ENCODE peak calls at places on chromosome 9, in nine cellular contexts. One of them, this sample, is unnamed.

GRCh38 chr9:106639873-106640568 is 222.9 kb upstream of the ZNF462 start:
- DNase-seq in activated CD4-positive, alpha-beta T cell treated with anti-CD3 and anti-CD28 coated beads, Interleukin-2, amount 10 ng/mL, durations not matched to agents 7 days and 5 days: no peak
- DNase-seq in LHCN-M2: no peak
- DNase-seq in colonic mucosa: no peak
- DNase-seq in NCI-H460: no peak
- DNase-seq in HS-27A: no peak
- DNase-seq in KG1: no peak
- DNase-seq in nucleus accumbens: no peak
- DNase-seq in posterior cingulate gyrus: no peak
- DNase-seq in this sample: no peak

GRCh38 chr9:13267743-13268142 is 11.7 kb downstream of the MPDZ start:
- DNase-seq in posterior cingulate gyrus: no peak
- DNase-seq in nucleus accumbens: peak
- DNase-seq in KG1: no peak
- DNase-seq in LHCN-M2: peak
- DNase-seq in colonic mucosa: no peak
- DNase-seq in HS-27A: peak
- DNase-seq in NCI-H460: peak
- DNase-seq in activated CD4-positive, alpha-beta T cell treated with anti-CD3 and anti-CD28 coated beads, Interleukin-2, amount 10 ng/mL, durations not matched to agents 7 days and 5 days: no peak
- DNase-seq in this sample: no peak

GRCh38 chr9:13804532-13804931 is 509.4 kb downstream of the NFIB start:
- DNase-seq in nucleus accumbens: no peak
- DNase-seq in posterior cingulate gyrus: no peak
- DNase-seq in NCI-H460: no peak
- DNase-seq in HS-27A: no peak
- DNase-seq in activated CD4-positive, alpha-beta T cell treated with anti-CD3 and anti-CD28 coated beads, Interleukin-2, amount 10 ng/mL, durations not matched to agents 7 days and 5 days: no peak
- DNase-seq in KG1: no peak
- DNase-seq in LHCN-M2: peak
- DNase-seq in colonic mucosa: no peak
- DNase-seq in this sample: no peak

GRCh38 chr9:118034701-118035100 is 330.5 kb downstream of the TLR4 start:
- DNase-seq in HS-27A: no peak
- DNase-seq in nucleus accumbens: no peak
- DNase-seq in activated CD4-positive, alpha-beta T cell treated with anti-CD3 and anti-CD28 coated beads, Interleukin-2, amount 10 ng/mL, durations not matched to agents 7 days and 5 days: no peak
- DNase-seq in NCI-H460: no peak
- DNase-seq in posterior cingulate gyrus: no peak
- DNase-seq in KG1: no peak
- DNase-seq in LHCN-M2: peak
- DNase-seq in colonic mucosa: no peak
- DNase-seq in this sample: no peak

GRCh38 chr9:12846035-12846434 is 71.2 kb downstream of the LURAP1L start:
- DNase-seq in NCI-H460: no peak
- DNase-seq in posterior cingulate gyrus: no peak
- DNase-seq in HS-27A: no peak
- DNase-seq in LHCN-M2: no peak
- DNase-seq in nucleus accumbens: no peak
- DNase-seq in colonic mucosa: no peak
- DNase-seq in activated CD4-positive, alpha-beta T cell treated with anti-CD3 and anti-CD28 coated beads, Interleukin-2, amount 10 ng/mL, durations not matched to agents 7 days and 5 days: no peak
- DNase-seq in KG1: no peak
- DNase-seq in this sample: no peak

GRCh38 chr9:135247174-135247930 is 159.9 kb downstream of the OLFM1 start:
- DNase-seq in LHCN-M2: no peak
- DNase-seq in KG1: no peak
- DNase-seq in posterior cingulate gyrus: no peak
- DNase-seq in nucleus accumbens: no peak
- DNase-seq in colonic mucosa: no peak
- DNase-seq in HS-27A: no peak
- DNase-seq in NCI-H460: no peak
- DNase-seq in activated CD4-positive, alpha-beta T cell treated with anti-CD3 and anti-CD28 coated beads, Interleukin-2, amount 10 ng/mL, durations not matched to agents 7 days and 5 days: no peak
- DNase-seq in this sample: no peak

GRCh38 chr9:82651474-82651873 is 411.5 kb downstream of the RASEF start:
- DNase-seq in posterior cingulate gyrus: no peak
- DNase-seq in LHCN-M2: no peak
- DNase-seq in NCI-H460: no peak
- DNase-seq in HS-27A: no peak
- DNase-seq in activated CD4-positive, alpha-beta T cell treated with anti-CD3 and anti-CD28 coated beads, Interleukin-2, amount 10 ng/mL, durations not matched to agents 7 days and 5 days: no peak
- DNase-seq in nucleus accumbens: no peak
- DNase-seq in KG1: no peak
- DNase-seq in colonic mucosa: no peak
- DNase-seq in this sample: no peak

GRCh38 chr9:72193478-72193881 is 44.2 kb downstream of the GDA start:
- DNase-seq in colonic mucosa: no peak
- DNase-seq in HS-27A: no peak
- DNase-seq in activated CD4-positive, alpha-beta T cell treated with anti-CD3 and anti-CD28 coated beads, Interleukin-2, amount 10 ng/mL, durations not matched to agents 7 days and 5 days: no peak
- DNase-seq in NCI-H460: no peak
- DNase-seq in nucleus accumbens: no peak
- DNase-seq in LHCN-M2: no peak
- DNase-seq in KG1: no peak
- DNase-seq in posterior cingulate gyrus: no peak
- DNase-seq in this sample: no peak

GRCh38 chr9:84121991-84122523 is 141.5 kb downstream of the RMI1 start:
- DNase-seq in KG1: no peak
- DNase-seq in LHCN-M2: peak
- DNase-seq in nucleus accumbens: no peak
- DNase-seq in HS-27A: no peak
- DNase-seq in activated CD4-positive, alpha-beta T cell treated with anti-CD3 and anti-CD28 coated beads, Interleukin-2, amount 10 ng/mL, durations not matched to agents 7 days and 5 days: no peak
- DNase-seq in posterior cingulate gyrus: no peak
- DNase-seq in NCI-H460: no peak
- DNase-seq in colonic mucosa: no peak
- DNase-seq in this sample: no peak

GRCh38 chr9:100674419-100675122 is 96.7 kb downstream of the CAVIN4 start:
- DNase-seq in colonic mucosa: no peak
- DNase-seq in KG1: no peak
- DNase-seq in activated CD4-positive, alpha-beta T cell treated with anti-CD3 and anti-CD28 coated beads, Interleukin-2, amount 10 ng/mL, durations not matched to agents 7 days and 5 days: no peak
- DNase-seq in posterior cingulate gyrus: peak
- DNase-seq in nucleus accumbens: no peak
- DNase-seq in HS-27A: no peak
- DNase-seq in NCI-H460: no peak
- DNase-seq in LHCN-M2: peak
- DNase-seq in this sample: no peak

GRCh38 chr9:93470391-93470790 is 17.0 kb upstream of the FAM120AOS start:
- DNase-seq in colonic mucosa: no peak
- DNase-seq in KG1: no peak
- DNase-seq in nucleus accumbens: no peak
- DNase-seq in HS-27A: no peak
- DNase-seq in NCI-H460: no peak
- DNase-seq in posterior cingulate gyrus: no peak
- DNase-seq in activated CD4-positive, alpha-beta T cell treated with anti-CD3 and anti-CD28 coated beads, Interleukin-2, amount 10 ng/mL, durations not matched to agents 7 days and 5 days: no peak
- DNase-seq in LHCN-M2: no peak
- DNase-seq in this sample: no peak

GRCh38 chr9:117178596-117179111 is 236.2 kb downstream of the ASTN2 start:
- DNase-seq in LHCN-M2: no peak
- DNase-seq in activated CD4-positive, alpha-beta T cell treated with anti-CD3 and anti-CD28 coated beads, Interleukin-2, amount 10 ng/mL, durations not matched to agents 7 days and 5 days: no peak
- DNase-seq in posterior cingulate gyrus: peak
- DNase-seq in NCI-H460: no peak
- DNase-seq in colonic mucosa: no peak
- DNase-seq in KG1: no peak
- DNase-seq in HS-27A: no peak
- DNase-seq in nucleus accumbens: peak
- DNase-seq in this sample: no peak

GRCh38 chr9:133247632-133248031 is 27.4 kb downstream of the ABO start:
- DNase-seq in HS-27A: no peak
- DNase-seq in KG1: no peak
- DNase-seq in nucleus accumbens: no peak
- DNase-seq in posterior cingulate gyrus: no peak
- DNase-seq in activated CD4-positive, alpha-beta T cell treated with anti-CD3 and anti-CD28 coated beads, Interleukin-2, amount 10 ng/mL, durations not matched to agents 7 days and 5 days: no peak
- DNase-seq in colonic mucosa: no peak
- DNase-seq in LHCN-M2: no peak
- DNase-seq in NCI-H460: no peak
- DNase-seq in this sample: no peak

GRCh38 chr9:130263601-130264413 is 1.8 kb upstream of the HMCN2 start:
- DNase-seq in colonic mucosa: no peak
- DNase-seq in NCI-H460: no peak
- DNase-seq in HS-27A: no peak
- DNase-seq in activated CD4-positive, alpha-beta T cell treated with anti-CD3 and anti-CD28 coated beads, Interleukin-2, amount 10 ng/mL, durations not matched to agents 7 days and 5 days: no peak
- DNase-seq in LHCN-M2: peak
- DNase-seq in KG1: no peak
- DNase-seq in posterior cingulate gyrus: no peak
- DNase-seq in nucleus accumbens: no peak
- DNase-seq in this sample: no peak

GRCh38 chr9:136764301-136764891 is at the start of gene LCN15:
- DNase-seq in HS-27A: no peak
- DNase-seq in activated CD4-positive, alpha-beta T cell treated with anti-CD3 and anti-CD28 coated beads, Interleukin-2, amount 10 ng/mL, durations not matched to agents 7 days and 5 days: no peak
- DNase-seq in posterior cingulate gyrus: no peak
- DNase-seq in NCI-H460: no peak
- DNase-seq in colonic mucosa: no peak
- DNase-seq in KG1: no peak
- DNase-seq in LHCN-M2: no peak
- DNase-seq in nucleus accumbens: no peak
- DNase-seq in this sample: no peak

GRCh38 chr9:129751841-129752801 is 721 bp downstream of the PTGES start:
- DNase-seq in NCI-H460: no peak
- DNase-seq in HS-27A: no peak
- DNase-seq in activated CD4-positive, alpha-beta T cell treated with anti-CD3 and anti-CD28 coated beads, Interleukin-2, amount 10 ng/mL, durations not matched to agents 7 days and 5 days: no peak
- DNase-seq in posterior cingulate gyrus: peak
- DNase-seq in colonic mucosa: peak
- DNase-seq in nucleus accumbens: no peak
- DNase-seq in LHCN-M2: no peak
- DNase-seq in KG1: no peak
- DNase-seq in this sample: no peak

GRCh38 chr9:29006603-29007002 is 1433.3 kb upstream of the C9orf72 start:
- DNase-seq in NCI-H460: no peak
- DNase-seq in KG1: no peak
- DNase-seq in HS-27A: no peak
- DNase-seq in colonic mucosa: no peak
- DNase-seq in nucleus accumbens: no peak
- DNase-seq in activated CD4-positive, alpha-beta T cell treated with anti-CD3 and anti-CD28 coated beads, Interleukin-2, amount 10 ng/mL, durations not matched to agents 7 days and 5 days: no peak
- DNase-seq in posterior cingulate gyrus: no peak
- DNase-seq in LHCN-M2: peak
- DNase-seq in this sample: no peak

GRCh38 chr9:96448546-96449170 is 1.3 kb upstream of the HABP4 start:
- DNase-seq in posterior cingulate gyrus: no peak
- DNase-seq in nucleus accumbens: no peak
- DNase-seq in NCI-H460: no peak
- DNase-seq in activated CD4-positive, alpha-beta T cell treated with anti-CD3 and anti-CD28 coated beads, Interleukin-2, amount 10 ng/mL, durations not matched to agents 7 days and 5 days: no peak
- DNase-seq in HS-27A: no peak
- DNase-seq in colonic mucosa: no peak
- DNase-seq in LHCN-M2: no peak
- DNase-seq in KG1: no peak
- DNase-seq in this sample: no peak

GRCh38 chr9:2837915-2838314 is 6.0 kb downstream of the PUM3 start:
- DNase-seq in posterior cingulate gyrus: no peak
- DNase-seq in HS-27A: no peak
- DNase-seq in activated CD4-positive, alpha-beta T cell treated with anti-CD3 and anti-CD28 coated beads, Interleukin-2, amount 10 ng/mL, durations not matched to agents 7 days and 5 days: no peak
- DNase-seq in nucleus accumbens: no peak
- DNase-seq in KG1: no peak
- DNase-seq in colonic mucosa: no peak
- DNase-seq in NCI-H460: no peak
- DNase-seq in LHCN-M2: peak
- DNase-seq in this sample: no peak

GRCh38 chr9:136220017-136220729 is 15.2 kb upstream of the LHX3 start:
- DNase-seq in colonic mucosa: no peak
- DNase-seq in HS-27A: no peak
- DNase-seq in nucleus accumbens: no peak
- DNase-seq in NCI-H460: peak
- DNase-seq in posterior cingulate gyrus: no peak
- DNase-seq in activated CD4-positive, alpha-beta T cell treated with anti-CD3 and anti-CD28 coated beads, Interleukin-2, amount 10 ng/mL, durations not matched to agents 7 days and 5 days: peak
- DNase-seq in KG1: no peak
- DNase-seq in LHCN-M2: peak
- DNase-seq in this sample: no peak

GRCh38 chr9:69452110-69452780 is 127.2 kb downstream of the ENTREP1 start:
- DNase-seq in nucleus accumbens: no peak
- DNase-seq in posterior cingulate gyrus: no peak
- DNase-seq in activated CD4-positive, alpha-beta T cell treated with anti-CD3 and anti-CD28 coated beads, Interleukin-2, amount 10 ng/mL, durations not matched to agents 7 days and 5 days: no peak
- DNase-seq in NCI-H460: no peak
- DNase-seq in HS-27A: no peak
- DNase-seq in LHCN-M2: no peak
- DNase-seq in colonic mucosa: no peak
- DNase-seq in KG1: no peak
- DNase-seq in this sample: no peak

GRCh38 chr9:94639996-94640376 is 668 bp upstream of the FBP1 start:
- DNase-seq in colonic mucosa: peak
- DNase-seq in LHCN-M2: no peak
- DNase-seq in activated CD4-positive, alpha-beta T cell treated with anti-CD3 and anti-CD28 coated beads, Interleukin-2, amount 10 ng/mL, durations not matched to agents 7 days and 5 days: no peak
- DNase-seq in nucleus accumbens: no peak
- DNase-seq in NCI-H460: no peak
- DNase-seq in posterior cingulate gyrus: no peak
- DNase-seq in HS-27A: no peak
- DNase-seq in KG1: no peak
- DNase-seq in this sample: peak

GRCh38 chr9:122897969-122898368 is 7.2 kb downstream of the RC3H2 start:
- DNase-seq in posterior cingulate gyrus: no peak
- DNase-seq in colonic mucosa: no peak
- DNase-seq in LHCN-M2: peak
- DNase-seq in activated CD4-positive, alpha-beta T cell treated with anti-CD3 and anti-CD28 coated beads, Interleukin-2, amount 10 ng/mL, durations not matched to agents 7 days and 5 days: no peak
- DNase-seq in HS-27A: no peak
- DNase-seq in NCI-H460: no peak
- DNase-seq in KG1: no peak
- DNase-seq in nucleus accumbens: no peak
- DNase-seq in this sample: no peak

GRCh38 chr9:2567922-2568321 is 53.7 kb upstream of the VLDLR start:
- DNase-seq in colonic mucosa: peak
- DNase-seq in KG1: no peak
- DNase-seq in LHCN-M2: peak
- DNase-seq in nucleus accumbens: no peak
- DNase-seq in HS-27A: no peak
- DNase-seq in posterior cingulate gyrus: no peak
- DNase-seq in NCI-H460: no peak
- DNase-seq in activated CD4-positive, alpha-beta T cell treated with anti-CD3 and anti-CD28 coated beads, Interleukin-2, amount 10 ng/mL, durations not matched to agents 7 days and 5 days: no peak
- DNase-seq in this sample: no peak